ENCODE peak calls at places on chromosome 12, in four cellular contexts. One of them, this sample, is unnamed.
A peak's percentile ranks its signal among the peaks of the same experiment; 100 is the strongest.

GRCh38 chr12:58847876-58848600 is 72.3 kb downstream of the LRIG3 start:
- DNase-seq in GM23248: no peak
- DNase-seq in endothelial cell of umbilical vein: peak; percentile 65
- DNase-seq in CD4-positive, alpha-beta memory T cell: no peak
- DNase-seq in this sample: no peak

GRCh38 chr12:120866143-120866542 is 38.0 kb downstream of the SPPL3 start:
- DNase-seq in GM23248: no peak
- DNase-seq in endothelial cell of umbilical vein: no peak
- DNase-seq in CD4-positive, alpha-beta memory T cell: no peak
- DNase-seq in this sample: no peak

GRCh38 chr12:2650261-2651060 is 144.3 kb upstream of the FKBP4 start:
- DNase-seq in GM23248: no peak
- DNase-seq in endothelial cell of umbilical vein: no peak
- DNase-seq in CD4-positive, alpha-beta memory T cell: no peak
- DNase-seq in this sample: no peak

GRCh38 chr12:111270773-111271172 is 98.1 kb downstream of the PHETA1 start:
- DNase-seq in GM23248: no peak
- DNase-seq in endothelial cell of umbilical vein: no peak
- DNase-seq in CD4-positive, alpha-beta memory T cell: no peak
- DNase-seq in this sample: no peak

GRCh38 chr12:79857675-79858074 is 77.2 kb downstream of the PPP1R12A start:
- DNase-seq in GM23248: no peak
- DNase-seq in endothelial cell of umbilical vein: no peak
- DNase-seq in CD4-positive, alpha-beta memory T cell: no peak
- DNase-seq in this sample: no peak

GRCh38 chr12:75545636-75546035 is 34.2 kb upstream of the KRR1 start:
- DNase-seq in GM23248: no peak
- DNase-seq in endothelial cell of umbilical vein: no peak
- DNase-seq in CD4-positive, alpha-beta memory T cell: no peak
- DNase-seq in this sample: no peak

GRCh38 chr12:14452865-14453264 is 87.4 kb downstream of the ATF7IP start:
- DNase-seq in GM23248: no peak
- DNase-seq in endothelial cell of umbilical vein: no peak
- DNase-seq in CD4-positive, alpha-beta memory T cell: no peak
- DNase-seq in this sample: no peak

GRCh38 chr12:109531411-109531810 is 41.9 kb downstream of the MMAB start:
- DNase-seq in GM23248: no peak
- DNase-seq in endothelial cell of umbilical vein: no peak
- DNase-seq in CD4-positive, alpha-beta memory T cell: no peak
- DNase-seq in this sample: no peak

GRCh38 chr12:89878327-89878726 is 169.7 kb upstream of the ATP2B1 start:
- DNase-seq in GM23248: no peak
- DNase-seq in endothelial cell of umbilical vein: no peak
- DNase-seq in CD4-positive, alpha-beta memory T cell: no peak
- DNase-seq in this sample: no peak

GRCh38 chr12:55931780-55932545 is 1.0 kb downstream of the DGKA start:
- DNase-seq in GM23248: peak; percentile 72
- DNase-seq in endothelial cell of umbilical vein: peak; percentile 50
- DNase-seq in CD4-positive, alpha-beta memory T cell: no peak
- DNase-seq in this sample: no peak

GRCh38 chr12:43789941-43790340 is 16.2 kb downstream of the TWF1 start:
- DNase-seq in GM23248: peak; percentile 24
- DNase-seq in endothelial cell of umbilical vein: peak; percentile 78
- DNase-seq in CD4-positive, alpha-beta memory T cell: no peak
- DNase-seq in this sample: no peak

GRCh38 chr12:93766802-93767523 is 89.8 kb downstream of the CRADD start:
- DNase-seq in GM23248: peak; percentile 83
- DNase-seq in endothelial cell of umbilical vein: peak; percentile 68
- DNase-seq in CD4-positive, alpha-beta memory T cell: peak; percentile 37
- DNase-seq in this sample: peak; percentile 69

GRCh38 chr12:55688716-55689655 is 18.7 kb downstream of the ITGA7 start:
- DNase-seq in GM23248: no peak
- DNase-seq in endothelial cell of umbilical vein: no peak
- DNase-seq in CD4-positive, alpha-beta memory T cell: no peak
- DNase-seq in this sample: no peak

GRCh38 chr12:120832712-120833111 is 71.4 kb downstream of the SPPL3 start:
- DNase-seq in GM23248: no peak
- DNase-seq in endothelial cell of umbilical vein: no peak
- DNase-seq in CD4-positive, alpha-beta memory T cell: no peak
- DNase-seq in this sample: no peak

GRCh38 chr12:108146035-108146893 is 17.2 kb downstream of the WSCD2 start:
- DNase-seq in GM23248: no peak
- DNase-seq in endothelial cell of umbilical vein: no peak
- DNase-seq in CD4-positive, alpha-beta memory T cell: no peak
- DNase-seq in this sample: no peak

GRCh38 chr12:24561411-24561871 is 387.5 kb downstream of the BCAT1 start:
- DNase-seq in GM23248: peak; percentile 36
- DNase-seq in endothelial cell of umbilical vein: no peak
- DNase-seq in CD4-positive, alpha-beta memory T cell: no peak
- DNase-seq in this sample: peak; percentile 10

GRCh38 chr12:23523339-23523738 is 426.1 kb downstream of the SOX5 start:
- DNase-seq in GM23248: no peak
- DNase-seq in endothelial cell of umbilical vein: no peak
- DNase-seq in CD4-positive, alpha-beta memory T cell: no peak
- DNase-seq in this sample: no peak

GRCh38 chr12:56032006-56032405 is 9.7 kb upstream of the RPS26 start:
- DNase-seq in GM23248: no peak
- DNase-seq in endothelial cell of umbilical vein: no peak
- DNase-seq in CD4-positive, alpha-beta memory T cell: no peak
- DNase-seq in this sample: no peak

GRCh38 chr12:11071414-11071813 is 9.3 kb upstream of the TAS2R46 start:
- DNase-seq in GM23248: no peak
- DNase-seq in endothelial cell of umbilical vein: no peak
- DNase-seq in CD4-positive, alpha-beta memory T cell: no peak
- DNase-seq in this sample: no peak

GRCh38 chr12:68137278-68137930 is 22.1 kb downstream of the IFNG start:
- DNase-seq in GM23248: no peak
- DNase-seq in endothelial cell of umbilical vein: no peak
- DNase-seq in CD4-positive, alpha-beta memory T cell: no peak
- DNase-seq in this sample: no peak

GRCh38 chr12:6839482-6840201 is 1.1 kb upstream of the GNB3 start:
- DNase-seq in GM23248: no peak
- DNase-seq in endothelial cell of umbilical vein: no peak
- DNase-seq in CD4-positive, alpha-beta memory T cell: no peak
- DNase-seq in this sample: no peak

GRCh38 chr12:7017870-7018349 is 366 bp downstream of the LPCAT3 start:
- DNase-seq in GM23248: no peak
- DNase-seq in endothelial cell of umbilical vein: no peak
- DNase-seq in CD4-positive, alpha-beta memory T cell: no peak
- DNase-seq in this sample: peak; percentile 4

GRCh38 chr12:100913872-100914600 is 119.5 kb downstream of the ANO4 start:
- DNase-seq in GM23248: peak; percentile 75
- DNase-seq in endothelial cell of umbilical vein: no peak
- DNase-seq in CD4-positive, alpha-beta memory T cell: no peak
- DNase-seq in this sample: no peak

GRCh38 chr12:11821386-11821785 is 171.9 kb downstream of the ETV6 start:
- DNase-seq in GM23248: no peak
- DNase-seq in endothelial cell of umbilical vein: no peak
- DNase-seq in CD4-positive, alpha-beta memory T cell: no peak
- DNase-seq in this sample: no peak

GRCh38 chr12:108747563-108747962 is 16.2 kb upstream of the CORO1C start:
- DNase-seq in GM23248: no peak
- DNase-seq in endothelial cell of umbilical vein: no peak
- DNase-seq in CD4-positive, alpha-beta memory T cell: no peak
- DNase-seq in this sample: no peak

GRCh38 chr12:30753761-30754382 is 879 bp downstream of the CAPRIN2 start:
- DNase-seq in GM23248: peak; percentile 62
- DNase-seq in endothelial cell of umbilical vein: peak; percentile 31
- DNase-seq in CD4-positive, alpha-beta memory T cell: no peak
- DNase-seq in this sample: peak; percentile 3

GRCh38 chr12:45615268-45615667 is 114.2 kb upstream of the ARID2 start:
- DNase-seq in GM23248: peak; percentile 59
- DNase-seq in endothelial cell of umbilical vein: peak; percentile 80
- DNase-seq in CD4-positive, alpha-beta memory T cell: no peak
- DNase-seq in this sample: peak; percentile 82

GRCh38 chr12:113611652-113612051 is 140.0 kb upstream of the LHX5 start:
- DNase-seq in GM23248: no peak
- DNase-seq in endothelial cell of umbilical vein: no peak
- DNase-seq in CD4-positive, alpha-beta memory T cell: no peak
- DNase-seq in this sample: no peak
- H3K27me3 ChIP-seq in GM23248: peaks cover 33% of the 10 kb centered on the region
- H3K27me3 ChIP-seq in endothelial cell of umbilical vein: peaks cover 2% of the 10 kb centered on the region
- H3K27me3 ChIP-seq in CD4-positive, alpha-beta memory T cell: no peaks in the 10 kb centered on the region
- H3K27me3 ChIP-seq in this sample: peaks cover 16% of the 10 kb centered on the region

DNA sequence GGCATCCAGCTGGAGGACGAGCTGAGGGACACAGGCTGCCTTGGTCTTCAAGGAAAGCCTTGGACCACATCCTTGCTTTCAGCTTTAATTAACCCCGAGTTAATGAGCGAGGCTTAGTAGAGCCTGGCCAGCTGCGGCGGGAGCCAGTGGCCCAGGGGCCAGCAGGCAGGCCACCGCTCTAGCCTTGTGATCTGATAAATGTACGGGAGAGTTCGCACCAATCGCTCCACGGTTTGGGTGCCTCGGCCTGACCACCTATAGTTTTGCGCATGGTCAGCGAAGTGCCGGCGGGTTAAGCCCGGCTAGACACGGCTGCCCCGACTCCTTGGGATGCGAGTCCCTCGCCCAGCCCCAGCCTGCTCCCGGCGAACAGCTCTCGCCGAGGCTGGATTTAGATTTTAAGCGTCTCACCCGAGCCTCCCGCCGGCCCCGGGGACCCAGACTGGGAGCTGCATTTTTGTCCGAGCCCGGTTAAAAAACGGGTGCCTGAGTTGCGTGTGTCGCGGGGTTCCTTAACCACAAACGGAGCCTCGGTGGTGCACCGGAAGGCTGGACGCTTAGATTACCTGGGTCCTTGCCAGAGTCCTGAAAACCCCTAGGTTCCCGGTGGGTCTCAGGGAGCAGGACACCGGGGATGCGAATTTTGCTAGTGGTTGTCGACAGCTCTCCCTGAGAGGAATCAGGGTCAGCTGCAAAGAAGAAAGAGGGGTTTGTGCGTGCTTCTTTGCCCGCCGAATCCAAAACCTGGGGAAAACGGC is 2.9 kb upstream of the HOXC12 start:
- DNase-seq in GM23248: no peak
- DNase-seq in endothelial cell of umbilical vein: no peak
- DNase-seq in CD4-positive, alpha-beta memory T cell: no peak
- DNase-seq in this sample: no peak
- H3K27me3 ChIP-seq in GM23248: peaks cover 97% of the 10 kb centered on the region
- H3K27me3 ChIP-seq in endothelial cell of umbilical vein: peaks cover 92% of the 10 kb centered on the region
- H3K27me3 ChIP-seq in CD4-positive, alpha-beta memory T cell: peaks cover 86% of the 10 kb centered on the region
- H3K27me3 ChIP-seq in this sample: peaks cover 94% of the 10 kb centered on the region

DNA sequence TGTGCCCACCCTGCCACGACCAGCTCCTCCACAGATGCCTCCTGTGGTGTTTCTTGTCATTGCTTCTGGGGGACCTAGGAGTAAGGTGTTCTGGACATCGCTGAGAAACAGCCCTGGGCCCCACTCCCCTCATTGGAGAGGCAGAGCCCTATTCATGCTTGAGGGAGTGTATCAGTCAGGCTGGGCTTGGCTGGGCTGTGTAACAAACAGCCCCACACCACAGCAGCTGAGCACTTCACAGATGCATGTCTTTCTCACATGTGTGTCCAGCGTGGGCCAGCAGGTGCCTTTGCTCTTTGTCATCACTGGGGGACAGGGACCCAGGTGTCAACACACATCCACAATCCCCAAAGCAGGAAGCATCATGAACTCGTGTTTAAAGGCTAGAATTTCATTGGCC is 65.1 kb upstream of the FBRSL1 start:
- DNase-seq in GM23248: no peak
- DNase-seq in endothelial cell of umbilical vein: no peak
- DNase-seq in CD4-positive, alpha-beta memory T cell: no peak
- DNase-seq in this sample: no peak
- H3K27me3 ChIP-seq in GM23248: peaks cover 73% of the 10 kb centered on the region
- H3K27me3 ChIP-seq in endothelial cell of umbilical vein: peaks cover 3% of the 10 kb centered on the region
- H3K27me3 ChIP-seq in CD4-positive, alpha-beta memory T cell: no peaks in the 10 kb centered on the region
- H3K27me3 ChIP-seq in this sample: peaks cover 62% of the 10 kb centered on the region

DNA sequence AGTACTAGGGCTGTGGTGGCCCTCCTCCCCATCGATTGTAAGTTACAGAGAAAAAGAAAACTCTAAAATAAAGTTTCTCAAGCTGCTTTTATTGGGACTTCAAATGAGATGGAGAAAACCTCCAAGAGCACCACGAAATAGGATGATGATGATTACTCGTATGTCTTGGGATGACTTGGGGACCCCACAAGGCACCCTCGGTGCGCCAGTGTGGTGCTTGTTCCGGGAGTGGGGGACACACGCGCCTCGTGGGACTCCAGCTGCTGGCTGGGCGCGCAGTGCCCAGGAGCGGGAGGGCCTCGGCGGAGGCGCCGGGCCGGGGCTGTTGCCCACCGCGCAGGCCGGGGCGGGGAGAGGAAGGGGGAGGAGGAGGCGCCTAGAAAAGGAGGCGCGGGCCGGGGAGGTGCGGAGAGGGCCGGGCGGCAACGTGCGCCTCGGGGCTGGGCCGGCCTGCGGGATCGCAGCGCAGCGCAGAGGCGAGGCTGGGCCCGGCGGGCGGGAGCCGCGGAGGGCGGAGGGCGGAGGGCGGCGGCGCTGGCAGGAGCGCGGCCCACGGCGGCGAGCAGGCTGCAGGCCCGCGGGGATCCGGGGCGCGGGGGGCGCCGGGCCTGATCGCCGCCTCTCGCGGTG is at the start of gene RFLNA:
- DNase-seq in GM23248: peak; percentile 55
- DNase-seq in endothelial cell of umbilical vein: peak; percentile 42
- DNase-seq in CD4-positive, alpha-beta memory T cell: no peak
- DNase-seq in this sample: no peak
- H3K27me3 ChIP-seq in GM23248: peaks cover 3% of the 10 kb centered on the region
- H3K27me3 ChIP-seq in endothelial cell of umbilical vein: no peaks in the 10 kb centered on the region
- H3K27me3 ChIP-seq in CD4-positive, alpha-beta memory T cell: peaks cover 16% of the 10 kb centered on the region
- H3K27me3 ChIP-seq in this sample: peaks cover 38% of the 10 kb centered on the region

GRCh38 chr12:4169522-4169921 is 104.0 kb upstream of the CCND2 start:
- DNase-seq in GM23248: no peak
- DNase-seq in endothelial cell of umbilical vein: no peak
- DNase-seq in CD4-positive, alpha-beta memory T cell: no peak
- DNase-seq in this sample: no peak

GRCh38 chr12:4171742-4172141 is 101.8 kb upstream of the CCND2 start:
- DNase-seq in GM23248: no peak
- DNase-seq in endothelial cell of umbilical vein: no peak
- DNase-seq in CD4-positive, alpha-beta memory T cell: no peak
- DNase-seq in this sample: no peak

GRCh38 chr12:4168041-4168440 is 105.5 kb upstream of the CCND2 start:
- DNase-seq in GM23248: no peak
- DNase-seq in endothelial cell of umbilical vein: no peak
- DNase-seq in CD4-positive, alpha-beta memory T cell: no peak
- DNase-seq in this sample: no peak

GRCh38 chr12:4172999-4173398 is 100.6 kb upstream of the CCND2 start:
- DNase-seq in GM23248: peak; percentile 14
- DNase-seq in endothelial cell of umbilical vein: no peak
- DNase-seq in CD4-positive, alpha-beta memory T cell: no peak
- DNase-seq in this sample: peak; percentile 65

GRCh38 chr12:4169959-4170358 is 103.6 kb upstream of the CCND2 start:
- DNase-seq in GM23248: no peak
- DNase-seq in endothelial cell of umbilical vein: no peak
- DNase-seq in CD4-positive, alpha-beta memory T cell: no peak
- DNase-seq in this sample: no peak
- H3K27me3 ChIP-seq in GM23248: no peaks in the 10 kb centered on the region
- H3K27me3 ChIP-seq in endothelial cell of umbilical vein: no peaks in the 10 kb centered on the region
- H3K27me3 ChIP-seq in CD4-positive, alpha-beta memory T cell: no peaks in the 10 kb centered on the region
- H3K27me3 ChIP-seq in this sample: no peaks in the 10 kb centered on the region

DNA sequence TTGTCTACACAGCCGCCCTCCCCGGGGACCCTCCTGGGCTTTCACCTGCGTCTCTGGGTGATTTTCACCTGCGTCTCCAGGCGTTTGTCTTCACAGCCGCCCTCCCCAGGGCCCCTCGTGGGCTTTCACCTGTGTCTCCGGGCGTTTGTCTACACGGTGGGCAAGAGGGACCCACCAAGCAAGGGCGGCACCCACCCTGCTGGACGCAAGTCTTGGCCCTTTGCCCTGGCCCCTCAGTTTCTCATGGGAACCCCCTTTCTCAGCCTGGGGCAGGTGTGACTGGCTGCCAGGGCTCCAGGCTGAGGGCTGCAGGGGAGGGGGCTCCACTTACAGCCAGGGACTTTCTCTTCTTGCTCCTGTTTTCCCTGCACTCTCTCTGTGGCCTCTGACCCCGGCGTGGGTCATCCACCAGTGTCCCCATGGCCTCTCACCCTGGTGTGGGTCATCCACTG is 68.6 kb upstream of the GALNT9 start:
- DNase-seq in GM23248: no peak
- DNase-seq in endothelial cell of umbilical vein: no peak
- DNase-seq in CD4-positive, alpha-beta memory T cell: no peak
- DNase-seq in this sample: no peak
- H3K27me3 ChIP-seq in GM23248: peaks cover 10% of the 10 kb centered on the region
- H3K27me3 ChIP-seq in endothelial cell of umbilical vein: no peaks in the 10 kb centered on the region
- H3K27me3 ChIP-seq in CD4-positive, alpha-beta memory T cell: no peaks in the 10 kb centered on the region
- H3K27me3 ChIP-seq in this sample: peaks cover 26% of the 10 kb centered on the region

This sample was measured in brain microvascular endothelial cell.